ENCODE peak calls at places on chromosomes 2 and 18, in five cellular contexts. N, B, G, Z and C are unnamed samples.

GRCh38 chr2:36680012-36680411 is 16.5 kb upstream of the VIT start:
- DNase-seq in B (no peak), N (peak), G (no peak), Z (no peak), C (no peak)

GRCh38 chr2:120745420-120746178 is 9.9 kb downstream of the GLI2 start:
- DNase-seq in G (no peak), Z (no peak), B (no peak), N (no peak), C (no peak)

GRCh38 chr2:147665035-147665434 is 179.8 kb upstream of the ACVR2A start:
- DNase-seq in N (peak), B (no peak), Z (no peak), G (no peak), C (no peak)

GRCh38 chr2:158890296-158890905 is 78.0 kb upstream of the TANC1 start:
- DNase-seq in G (no peak), B (no peak), N (peak), Z (no peak), C (no peak)

GRCh38 chr2:153360239-153360638 is 118.3 kb downstream of the RPRM start:
- DNase-seq in Z (no peak), G (no peak), B (no peak), N (no peak), C (no peak)

GRCh38 chr2:59174536-59175243 is 933.6 kb upstream of the FANCL start:
- DNase-seq in G (no peak), B (no peak), Z (no peak), N (no peak), C (no peak)

GRCh38 chr2:25280066-25280687 is 61.5 kb downstream of the DNMT3A start:
- DNase-seq in G (no peak), B (no peak), Z (no peak), N (no peak), C (no peak)

GRCh38 chr2:190315273-190315672 is 4.4 kb downstream of the HIBCH start:
- DNase-seq in N (no peak), G (no peak), B (no peak), Z (no peak), C (no peak)

GRCh38 chr18:73544032-73544431 is 603.6 kb downstream of the FBXO15 start:
- DNase-seq in Z (no peak), N (no peak), G (no peak), B (no peak), C (no peak)

GRCh38 chr2:25044011-25044410 is 2.1 kb downstream of the EFR3B start:
- DNase-seq in G (no peak), Z (no peak), B (no peak), N (no peak), C (no peak)

GRCh38 chr2:240440704-240441320 is 5.3 kb downstream of the GPC1 start:
- DNase-seq in N (no peak), B (no peak), G (no peak), Z (peak), C (no peak)

GRCh38 chr2:240041363-240041762 is 11.1 kb upstream of the OR6B2 start:
- DNase-seq in Z (no peak), G (no peak), N (no peak), B (no peak), C (no peak)

GRCh38 chr2:54957321-54957999 is 92.8 kb downstream of the RTN4 start:
- DNase-seq in G (no peak), B (no peak), Z (no peak), N (no peak), C (no peak)

GRCh38 chr2:20491739-20492531 is 45.1 kb downstream of the RHOB start:
- DNase-seq in G (no peak), N (no peak), B (no peak), Z (no peak), C (no peak)

GRCh38 chr18:62781893-62782292 is 66.6 kb downstream of the PHLPP1 start:
- DNase-seq in N (peak), B (peak), G (peak), Z (peak), C (no peak)

GRCh38 chr2:85851253-85851955 is 37.4 kb downstream of the ST3GAL5 start:
- DNase-seq in Z (peak), N (peak), G (no peak), B (peak), C (no peak)

GRCh38 chr2:104849618-104850097 is 4.3 kb upstream of the POU3F3 start:
- DNase-seq in G (peak), Z (peak), B (no peak), N (peak), C (peak)

GRCh38 chr2:37585295-37585908 is 86.0 kb downstream of the CDC42EP3 start:
- DNase-seq in G (no peak), B (no peak), N (no peak), Z (no peak), C (no peak)

GRCh38 chr2:85248741-85249524 is 78.9 kb downstream of the TGOLN2 start:
- DNase-seq in G (no peak), B (no peak), Z (peak), N (peak), C (no peak)

GRCh38 chr2:72139871-72140620 is 7.6 kb downstream of the CYP26B1 start:
- DNase-seq in B (no peak), G (no peak), Z (peak), N (no peak), C (no peak)

GRCh38 chr2:65754219-65754618 is 321.8 kb upstream of the SPRED2 start:
- DNase-seq in B (no peak), Z (no peak), G (no peak), N (no peak), C (no peak)

GRCh38 chr2:54559593-54560145 is 103.5 kb downstream of the SPTBN1 start:
- DNase-seq in Z (peak), B (no peak), G (peak), N (peak), C (no peak)

GRCh38 chr18:79570266-79571201 is 109.1 kb upstream of the CTDP1 start:
- DNase-seq in G (peak), Z (no peak), B (peak), N (peak), C (no peak)

GRCh38 chr2:107255744-107256143 is 369.8 kb upstream of the ST6GAL2 start:
- DNase-seq in G (no peak), Z (no peak), N (no peak), B (no peak), C (no peak)

GRCh38 chr2:150911766-150912280 is 349.8 kb downstream of the RBM43 start:
- DNase-seq in N (peak), G (peak), B (peak), Z (peak), C (no peak)

GRCh38 chr2:230922951-230923717 is 1.9 kb downstream of the GPR55 start:
- DNase-seq in G (no peak), Z (no peak), B (no peak), N (no peak), C (no peak)

GRCh38 chr18:5891361-5892215 is 3.7 kb downstream of the TMEM200C start:
- DNase-seq in B (no peak), Z (no peak), G (no peak), N (no peak), C (no peak)
- H3K4me3 ChIP-seq in B (no peak), Z (no peak), G (no peak), N (no peak), C (no peak)

GRCh38 chr2:200575957-200576356 is 9.9 kb upstream of the AOX1 start:
- DNase-seq in G (no peak), B (no peak), Z (no peak), N (peak), C (no peak)
- TF ChIP-seq CTCF in G (no peak), B (peak), Z (no peak), N (peak), C (peak)

DNA sequence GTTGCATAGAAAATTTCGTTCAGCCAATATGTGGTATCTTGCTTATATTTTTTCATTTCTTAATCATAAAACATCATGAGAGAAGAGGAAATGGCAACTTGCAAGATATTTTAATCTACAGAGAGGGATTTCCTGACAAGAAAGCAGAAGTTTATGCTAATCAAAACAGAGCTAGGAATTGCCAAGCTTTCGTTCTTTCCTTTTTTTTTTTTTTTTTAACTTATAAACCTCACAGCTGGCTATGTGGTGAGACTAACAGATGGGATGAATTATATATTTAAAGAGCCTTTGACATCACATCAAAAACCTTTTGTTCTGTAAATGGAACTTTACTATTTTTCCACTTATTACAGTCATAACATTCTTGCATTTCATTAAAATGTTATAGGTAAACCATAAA is 1137.0 kb upstream of the TMEFF2 start:
- DNase-seq in B (no peak), N (no peak), Z (no peak), G (no peak), C (no peak)
- H3K4me3 ChIP-seq in B (no peak), N (no peak), Z (no peak), G (no peak), C (no peak)

DNA sequence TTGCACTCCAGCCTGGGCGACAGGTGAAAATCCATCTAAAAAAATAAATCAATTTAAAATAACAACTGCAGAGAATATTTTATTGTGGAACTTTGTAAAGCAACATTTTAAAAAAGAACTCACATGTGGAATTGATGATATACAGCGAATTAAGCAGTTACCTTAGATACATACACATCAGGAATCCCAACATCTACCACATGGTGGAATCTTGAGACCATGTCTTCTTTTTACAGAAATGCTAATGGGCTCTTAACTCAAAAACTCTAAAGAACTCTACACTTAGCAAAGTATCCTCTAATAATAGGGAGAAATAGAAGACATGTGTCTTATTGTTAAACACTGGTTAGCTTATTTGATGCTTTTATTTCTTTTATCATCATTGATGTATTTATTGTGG is 373.6 kb downstream of the CDH7 start:
- DNase-seq in Z (no peak), B (no peak), N (no peak), G (no peak), C (no peak)
- TF ChIP-seq CTCF in Z (no peak), B (no peak), N (no peak), G (no peak), C (no peak)

DNA sequence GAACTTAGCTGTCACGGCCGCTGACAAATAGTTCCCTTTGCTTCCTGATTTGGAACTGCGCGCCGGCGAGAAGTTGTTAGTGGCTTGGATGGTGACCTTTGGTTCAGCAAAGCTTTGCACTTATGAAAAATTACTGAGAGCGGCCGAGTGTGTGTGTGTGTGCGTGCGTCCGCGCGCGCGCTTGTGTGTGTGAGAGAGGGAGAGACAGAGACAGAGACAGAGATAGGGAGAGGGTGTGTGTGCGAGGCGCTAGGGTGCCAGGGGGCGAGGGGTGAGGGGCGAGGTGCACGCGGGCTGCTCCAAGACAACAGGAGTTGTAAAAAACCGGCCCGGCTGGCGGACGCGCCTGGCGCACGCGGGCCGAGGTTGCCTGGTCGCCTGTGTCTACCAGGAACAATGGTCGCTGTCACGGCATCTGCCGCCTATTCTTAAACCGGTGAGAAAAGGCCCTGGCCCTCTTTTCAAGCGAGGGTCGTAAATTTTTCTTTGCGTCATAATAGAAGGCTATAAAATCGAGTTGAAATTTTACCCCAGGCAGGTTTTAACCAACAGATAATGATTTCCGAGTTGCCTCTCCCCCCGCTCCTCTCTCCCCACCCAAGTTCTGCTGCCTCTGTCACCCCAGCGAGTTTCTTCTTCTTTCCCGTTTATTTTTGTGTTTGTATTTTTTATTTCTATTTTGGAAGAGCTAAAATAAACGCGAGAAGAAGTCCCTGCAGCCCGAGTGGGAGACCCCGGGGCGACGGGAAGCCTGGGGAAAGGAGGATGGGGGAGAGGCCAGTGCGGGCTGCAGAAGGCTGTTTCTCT is 595 bp downstream of the HOXD3 start:
- DNase-seq in Z (no peak), B (no peak), N (peak), G (no peak), C (no peak)
- H3K4me3 ChIP-seq in Z (peak), B (peak), N (peak), G (no peak), C (no peak)

GRCh38 chr2:233209117-233209977 is 42.1 kb upstream of the ATG16L1 start:
- DNase-seq in Z (no peak), N (no peak), B (no peak), G (no peak), C (no peak)

GRCh38 chr2:233210843-233211600 is 40.5 kb upstream of the ATG16L1 start:
- DNase-seq in B (peak), N (peak), G (no peak), Z (peak), C (no peak)

GRCh38 chr2:233209978-233210680 is 41.3 kb upstream of the ATG16L1 start:
- DNase-seq in Z (no peak), B (no peak), N (no peak), G (no peak), C (no peak)

GRCh38 chr2:233204286-233204936 is 47.1 kb upstream of the ATG16L1 start:
- DNase-seq in N (no peak), Z (no peak), G (no peak), B (no peak), C (no peak)

GRCh38 chr2:233208382-233209116 is 42.9 kb upstream of the ATG16L1 start:
- DNase-seq in Z (no peak), G (no peak), B (no peak), N (no peak), C (no peak)
- TF ChIP-seq CTCF in Z (no peak), G (no peak), B (no peak), N (no peak), C (peak)

GRCh38 chr2:28868611-28869010 is 1.5 kb downstream of the TRMT61B start:
- DNase-seq in G (no peak), Z (no peak), B (no peak), N (no peak), C (no peak)
- H3K4me3 ChIP-seq in G (peak), Z (peak), B (peak), N (peak), C (peak)

GRCh38 chr2:73837847-73838585 is 9.3 kb downstream of the STAMBP start:
- DNase-seq in B (no peak), G (no peak), Z (no peak), N (no peak), C (no peak)

GRCh38 chr2:73842739-73843019 is 13.9 kb downstream of the STAMBP start:
- DNase-seq in Z (no peak), G (no peak), N (no peak), B (no peak), C (no peak)

GRCh38 chr2:73838889-73839539 is 10.3 kb downstream of the STAMBP start:
- DNase-seq in G (no peak), N (no peak), Z (no peak), B (no peak), C (no peak)

GRCh38 chr2:73841912-73842738 is 13.4 kb downstream of the STAMBP start:
- DNase-seq in B (no peak), N (no peak), G (no peak), Z (no peak), C (no peak)

GRCh38 chr2:73839653-73840411 is 11.1 kb downstream of the STAMBP start:
- DNase-seq in B (no peak), N (peak), Z (no peak), G (no peak), C (no peak)
- TF ChIP-seq CTCF in B (no peak), N (no peak), Z (no peak), G (no peak), C (no peak)

GRCh38 chr18:59514193-59514592 is 155.1 kb upstream of the LMAN1 start:
- DNase-seq in G (no peak), N (peak), Z (peak), B (peak), C (no peak)

GRCh38 chr18:59518705-59519104 is 159.6 kb upstream of the LMAN1 start:
- DNase-seq in G (no peak), B (no peak), Z (no peak), N (no peak), C (no peak)

GRCh38 chr18:59517446-59518171 is 158.5 kb upstream of the LMAN1 start:
- DNase-seq in Z (no peak), B (no peak), G (no peak), N (no peak), C (no peak)

GRCh38 chr18:59515147-59515546 is 156.1 kb upstream of the LMAN1 start:
- DNase-seq in B (no peak), G (no peak), Z (no peak), N (no peak), C (no peak)

GRCh38 chr18:59516356-59517155 is 157.5 kb upstream of the LMAN1 start:
- DNase-seq in G (no peak), B (peak), Z (peak), N (peak), C (no peak)
- H3K4me3 ChIP-seq in G (no peak), B (no peak), Z (no peak), N (no peak), C (no peak)